ENCODE peak calls at places on chromosome 17, in four cellular contexts. One of them, this sample, is unnamed.

GRCh38 chr17:58412910-58413630 is 4.3 kb downstream of the RNF43 start:
- DNase-seq in fibroblast of the aortic adventitia: no peak
- DNase-seq in K562: no peak
- DNase-seq in cardiac muscle cell: no peak
- DNase-seq in this sample: no peak

GRCh38 chr17:74185786-74186185 is 17.7 kb upstream of the RPL38 start:
- DNase-seq in cardiac muscle cell: no peak
- DNase-seq in K562: no peak
- DNase-seq in fibroblast of the aortic adventitia: no peak
- DNase-seq in this sample: no peak

GRCh38 chr17:7443499-7444485 is 1.1 kb upstream of the CHRNB1 start:
- DNase-seq in fibroblast of the aortic adventitia: peak; percentile 81
- DNase-seq in cardiac muscle cell: no peak
- DNase-seq in K562: no peak
- DNase-seq in this sample: no peak

GRCh38 chr17:41406205-41406604 is 8.8 kb upstream of the KRT31 start:
- DNase-seq in cardiac muscle cell: no peak
- DNase-seq in K562: no peak
- DNase-seq in fibroblast of the aortic adventitia: no peak
- DNase-seq in this sample: no peak

GRCh38 chr17:8922451-8922850 is 43.1 kb downstream of the PIK3R5 start:
- DNase-seq in fibroblast of the aortic adventitia: peak; percentile 81
- DNase-seq in K562: no peak
- DNase-seq in cardiac muscle cell: no peak
- DNase-seq in this sample: peak; percentile 75

GRCh38 chr17:42422412-42422957 is 571 bp downstream of the CAVIN1 start:
- DNase-seq in fibroblast of the aortic adventitia: no peak
- DNase-seq in cardiac muscle cell: peak; percentile 48
- DNase-seq in K562: peak; percentile 80
- DNase-seq in this sample: no peak

GRCh38 chr17:68498479-68499326 is 13.5 kb upstream of the PRKAR1A start:
- DNase-seq in cardiac muscle cell: no peak
- DNase-seq in fibroblast of the aortic adventitia: no peak
- DNase-seq in K562: no peak
- DNase-seq in this sample: no peak

GRCh38 chr17:79435962-79436361 is 174.9 kb downstream of the RBFOX3 start:
- DNase-seq in cardiac muscle cell: no peak
- DNase-seq in K562: no peak
- DNase-seq in fibroblast of the aortic adventitia: no peak
- DNase-seq in this sample: no peak

GRCh38 chr17:66098040-66098439 is 93.9 kb downstream of the CEP112 start:
- DNase-seq in K562: no peak
- DNase-seq in cardiac muscle cell: no peak
- DNase-seq in fibroblast of the aortic adventitia: no peak
- DNase-seq in this sample: no peak

GRCh38 chr17:49952209-49952911 is 16.6 kb upstream of the DLX4 start:
- DNase-seq in fibroblast of the aortic adventitia: peak; percentile 55
- DNase-seq in K562: peak; percentile 82
- DNase-seq in cardiac muscle cell: peak; percentile 86
- DNase-seq in this sample: no peak

GRCh38 chr17:32497431-32498205 is 10.8 kb downstream of the CDK5R1 start:
- DNase-seq in fibroblast of the aortic adventitia: no peak
- DNase-seq in K562: no peak
- DNase-seq in cardiac muscle cell: no peak
- DNase-seq in this sample: no peak
- TF ChIP-seq CTCF in fibroblast of the aortic adventitia: no peak
- TF ChIP-seq CTCF in K562: peak; percentile 31
- TF ChIP-seq CTCF in cardiac muscle cell: peak; percentile 7
- TF ChIP-seq CTCF in this sample: peak; percentile 13

GRCh38 chr17:75508122-75508719 is 7.1 kb downstream of the CASKIN2 start:
- DNase-seq in fibroblast of the aortic adventitia: no peak
- DNase-seq in cardiac muscle cell: no peak
- DNase-seq in K562: no peak
- DNase-seq in this sample: no peak
- TF ChIP-seq CTCF in fibroblast of the aortic adventitia: no peak
- TF ChIP-seq CTCF in cardiac muscle cell: no peak
- TF ChIP-seq CTCF in K562: no peak
- TF ChIP-seq CTCF in this sample: no peak

GRCh38 chr17:46061435-46061834 is 62.4 kb downstream of the STH start:
- DNase-seq in fibroblast of the aortic adventitia: peak; percentile 20
- DNase-seq in K562: no peak
- DNase-seq in cardiac muscle cell: no peak
- DNase-seq in this sample: no peak
- TF ChIP-seq CTCF in fibroblast of the aortic adventitia: peak; percentile 23
- TF ChIP-seq CTCF in K562: no peak
- TF ChIP-seq CTCF in cardiac muscle cell: peak; percentile 28
- TF ChIP-seq CTCF in this sample: peak; percentile 21

GRCh38 chr17:77741109-77741508 is 217.4 kb upstream of the TNRC6C start:
- DNase-seq in cardiac muscle cell: no peak
- DNase-seq in K562: peak; percentile 66
- DNase-seq in fibroblast of the aortic adventitia: no peak
- DNase-seq in this sample: no peak
- TF ChIP-seq CTCF in cardiac muscle cell: peak; percentile 35
- TF ChIP-seq CTCF in K562: peak; percentile 77
- TF ChIP-seq CTCF in fibroblast of the aortic adventitia: peak; percentile 34
- TF ChIP-seq CTCF in this sample: peak; percentile 50

GRCh38 chr17:27296427-27296979 is 2.6 kb downstream of the WSB1 start:
- DNase-seq in K562: no peak
- DNase-seq in cardiac muscle cell: no peak
- DNase-seq in fibroblast of the aortic adventitia: peak; percentile 84
- DNase-seq in this sample: no peak

GRCh38 chr17:27294689-27295630 is 1.0 kb downstream of the WSB1 start:
- DNase-seq in fibroblast of the aortic adventitia: peak; percentile 93
- DNase-seq in K562: peak; percentile 38
- DNase-seq in cardiac muscle cell: peak; percentile 76
- DNase-seq in this sample: no peak

GRCh38 chr17:27295945-27296344 is 2.0 kb downstream of the WSB1 start:
- DNase-seq in fibroblast of the aortic adventitia: no peak
- DNase-seq in K562: no peak
- DNase-seq in cardiac muscle cell: no peak
- DNase-seq in this sample: no peak

GRCh38 chr17:27293359-27293897 is 486 bp upstream of the WSB1 start:
- DNase-seq in fibroblast of the aortic adventitia: no peak
- DNase-seq in K562: peak; percentile 22
- DNase-seq in cardiac muscle cell: no peak
- DNase-seq in this sample: no peak

GRCh38 chr17:27293898-27294688 is at the start of gene WSB1:
- DNase-seq in cardiac muscle cell: peak; percentile 95
- DNase-seq in K562: peak; percentile 98
- DNase-seq in fibroblast of the aortic adventitia: peak; percentile 90
- DNase-seq in this sample: no peak
- TF ChIP-seq CTCF in cardiac muscle cell: no peak
- TF ChIP-seq CTCF in K562: no peak
- TF ChIP-seq CTCF in fibroblast of the aortic adventitia: no peak
- TF ChIP-seq CTCF in this sample: no peak

GRCh38 chr17:33653389-33653788 is 360.3 kb upstream of the ASIC2 start:
- DNase-seq in fibroblast of the aortic adventitia: no peak
- DNase-seq in K562: no peak
- DNase-seq in cardiac muscle cell: no peak
- DNase-seq in this sample: no peak

GRCh38 chr17:33647976-33648375 is 354.9 kb upstream of the ASIC2 start:
- DNase-seq in K562: no peak
- DNase-seq in fibroblast of the aortic adventitia: no peak
- DNase-seq in cardiac muscle cell: peak; percentile 43
- DNase-seq in this sample: no peak

GRCh38 chr17:33657181-33657580 is 364.1 kb upstream of the ASIC2 start:
- DNase-seq in fibroblast of the aortic adventitia: no peak
- DNase-seq in cardiac muscle cell: no peak
- DNase-seq in K562: no peak
- DNase-seq in this sample: no peak

DNA sequence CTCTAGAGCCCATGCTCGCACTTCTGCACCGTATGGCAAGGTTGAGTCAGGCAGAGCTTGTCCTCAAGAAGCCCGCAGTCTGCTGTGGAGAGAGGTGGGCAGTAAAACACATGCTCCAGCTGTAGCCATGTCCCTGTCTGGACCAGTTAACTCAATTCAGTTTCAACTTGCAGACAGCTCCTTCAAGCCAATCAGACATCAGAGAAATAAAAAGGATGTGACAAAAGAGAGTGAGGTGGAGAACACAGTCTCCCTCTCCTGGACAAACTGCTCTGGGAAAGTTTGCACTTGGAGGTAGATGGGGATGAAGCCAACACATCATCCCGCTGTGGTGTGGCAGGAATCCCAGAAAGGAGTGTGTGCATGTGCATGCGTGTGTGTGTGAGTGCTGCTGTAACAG is 358.5 kb upstream of the ASIC2 start:
- DNase-seq in fibroblast of the aortic adventitia: no peak
- DNase-seq in cardiac muscle cell: no peak
- DNase-seq in K562: no peak
- DNase-seq in this sample: no peak
- TF ChIP-seq CTCF in fibroblast of the aortic adventitia: no peak
- TF ChIP-seq CTCF in cardiac muscle cell: no peak
- TF ChIP-seq CTCF in K562: peak; percentile 10
- TF ChIP-seq CTCF in this sample: no peak

GRCh38 chr17:28426081-28426519 is 20.1 kb upstream of the SLC46A1 start:
- DNase-seq in K562: peak; percentile 63
- DNase-seq in cardiac muscle cell: peak; percentile 14
- DNase-seq in fibroblast of the aortic adventitia: no peak
- DNase-seq in this sample: no peak
- TF ChIP-seq CTCF in K562: peak; percentile 72
- TF ChIP-seq CTCF in cardiac muscle cell: peak; percentile 44
- TF ChIP-seq CTCF in fibroblast of the aortic adventitia: peak; percentile 51
- TF ChIP-seq CTCF in this sample: peak; percentile 36

GRCh38 chr17:18018411-18018921 is 20.5 kb downstream of the ATPAF2 start:
- DNase-seq in fibroblast of the aortic adventitia: no peak
- DNase-seq in cardiac muscle cell: no peak
- DNase-seq in K562: no peak
- DNase-seq in this sample: no peak

GRCh38 chr17:18017958-18018357 is 21.0 kb downstream of the ATPAF2 start:
- DNase-seq in cardiac muscle cell: no peak
- DNase-seq in K562: no peak
- DNase-seq in fibroblast of the aortic adventitia: peak; percentile 83
- DNase-seq in this sample: no peak

GRCh38 chr17:18020971-18021370 is 18.0 kb downstream of the ATPAF2 start:
- DNase-seq in K562: no peak
- DNase-seq in fibroblast of the aortic adventitia: no peak
- DNase-seq in cardiac muscle cell: no peak
- DNase-seq in this sample: no peak

GRCh38 chr17:18025596-18026407 is 13.2 kb downstream of the ATPAF2 start:
- DNase-seq in K562: no peak
- DNase-seq in cardiac muscle cell: no peak
- DNase-seq in fibroblast of the aortic adventitia: peak; percentile 30
- DNase-seq in this sample: no peak

DNA sequence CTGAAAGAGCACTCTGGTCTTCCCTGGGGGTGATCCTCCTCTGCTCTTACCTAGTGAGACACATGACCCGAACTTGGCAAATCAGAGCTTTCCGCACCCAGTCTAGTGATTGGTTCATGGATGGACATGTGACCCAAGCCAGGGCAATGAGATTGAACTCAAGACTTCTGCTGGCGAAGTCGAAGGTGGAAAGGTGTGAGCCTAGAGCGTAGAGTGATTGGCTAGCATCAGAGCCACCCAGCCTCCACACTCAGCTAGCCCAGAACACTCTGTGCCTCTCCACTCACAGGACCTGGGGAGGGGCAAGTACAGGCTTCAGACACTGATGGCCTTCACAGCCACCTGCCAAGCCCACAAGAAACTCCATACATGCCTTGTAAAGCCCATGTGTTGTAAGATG is 17.6 kb downstream of the ATPAF2 start:
- DNase-seq in fibroblast of the aortic adventitia: no peak
- DNase-seq in cardiac muscle cell: no peak
- DNase-seq in K562: no peak
- DNase-seq in this sample: no peak
- TF ChIP-seq CTCF in fibroblast of the aortic adventitia: no peak
- TF ChIP-seq CTCF in cardiac muscle cell: no peak
- TF ChIP-seq CTCF in K562: no peak
- TF ChIP-seq CTCF in this sample: no peak

GRCh38 chr17:80996422-80997305 is 5.0 kb downstream of the CHMP6 start:
- DNase-seq in cardiac muscle cell: no peak
- DNase-seq in K562: peak; percentile 10
- DNase-seq in fibroblast of the aortic adventitia: no peak
- DNase-seq in this sample: no peak
- TF ChIP-seq CTCF in cardiac muscle cell: no peak
- TF ChIP-seq CTCF in K562: no peak
- TF ChIP-seq CTCF in fibroblast of the aortic adventitia: no peak
- TF ChIP-seq CTCF in this sample: no peak

DNA sequence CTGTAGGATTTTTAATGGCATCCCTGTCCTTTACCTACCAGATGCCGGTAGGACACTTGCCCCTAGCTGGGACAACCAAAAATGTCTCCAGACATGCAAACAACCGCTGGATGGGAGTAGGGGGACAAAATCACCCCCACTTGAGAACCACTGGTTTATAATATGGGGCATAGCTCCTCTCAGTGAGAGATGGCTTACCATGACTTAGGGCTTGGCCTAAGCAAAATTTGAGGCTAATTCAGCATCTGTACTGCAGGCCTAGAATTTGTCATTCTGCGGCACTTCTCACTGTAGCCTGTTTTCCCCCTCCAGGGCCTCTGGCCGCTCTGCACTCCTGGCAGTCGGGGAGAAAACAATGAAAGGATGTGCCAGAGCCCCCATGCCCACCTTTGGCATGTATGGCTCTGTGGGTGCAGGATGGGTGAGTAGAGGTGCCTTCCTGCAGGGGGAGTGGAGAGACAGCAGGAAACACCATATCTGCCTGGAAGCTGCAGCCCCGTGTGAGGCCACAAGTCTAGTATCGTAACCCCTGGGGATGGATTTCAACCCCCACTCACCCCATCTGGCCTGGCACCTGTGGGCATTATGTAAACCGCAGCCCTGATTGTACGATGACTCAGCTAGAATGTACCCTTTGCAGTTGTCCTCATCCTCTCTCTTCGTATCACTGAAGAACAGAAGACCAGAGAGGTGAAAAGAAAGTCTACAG is 268.1 kb downstream of the SOX9 start:
- DNase-seq in K562: no peak
- DNase-seq in cardiac muscle cell: no peak
- DNase-seq in fibroblast of the aortic adventitia: no peak
- DNase-seq in this sample: no peak
- TF ChIP-seq CTCF in K562: no peak
- TF ChIP-seq CTCF in cardiac muscle cell: peak; percentile 35
- TF ChIP-seq CTCF in fibroblast of the aortic adventitia: peak; percentile 19
- TF ChIP-seq CTCF in this sample: peak; percentile 31